ENCODE peak calls at places on chromosome 14, in eight cellular contexts. Q, S, L, U, P, V, R and I are unnamed samples.

GRCh38 chr14:105067140-105067968 is 2.1 kb upstream of the GPR132 start:
- DNase-seq in Q (peak), S (peak), L (no peak), U (no peak), P (peak), V (no peak), R (peak), I (no peak)

GRCh38 chr14:26863736-26864135 is 265.9 kb upstream of the NOVA1 start:
- DNase-seq in Q (no peak), S (no peak), L (no peak), U (no peak), P (no peak), V (no peak), R (no peak), I (no peak)

GRCh38 chr14:30940886-30941285 is 66.5 kb downstream of the COCH start:
- DNase-seq in Q (no peak), S (no peak), L (no peak), U (no peak), P (no peak), V (no peak), R (no peak), I (no peak)

GRCh38 chr14:72169521-72169920 is 237.3 kb downstream of the RGS6 start:
- DNase-seq in Q (no peak), S (no peak), L (no peak), U (no peak), P (peak), V (no peak), R (no peak), I (no peak)

GRCh38 chr14:66468778-66469367 is 17.3 kb upstream of the CCDC196 start:
- DNase-seq in Q (no peak), S (no peak), L (no peak), U (no peak), P (no peak), V (no peak), R (no peak), I (no peak)

GRCh38 chr14:92573761-92574498 is 60.3 kb downstream of the RIN3 start:
- DNase-seq in Q (no peak), S (no peak), L (no peak), U (no peak), P (peak), V (no peak), R (no peak), I (no peak)

GRCh38 chr14:68774771-68775613 is 17.9 kb downstream of the ZFP36L1 start:
- DNase-seq in Q (no peak), S (no peak), L (no peak), U (no peak), P (no peak), V (peak), R (no peak), I (no peak)

GRCh38 chr14:32129124-32129523 is 52.0 kb downstream of the ARHGAP5 start:
- DNase-seq in Q (no peak), S (no peak), L (no peak), U (no peak), P (no peak), V (no peak), R (no peak), I (no peak)

GRCh38 chr14:99879401-99880295 is 86.4 kb downstream of the EML1 start:
- DNase-seq in Q (no peak), S (no peak), L (no peak), U (no peak), P (no peak), V (peak), R (no peak), I (no peak)

GRCh38 chr14:34997762-34998161 is 15.0 kb downstream of the SRP54 start:
- DNase-seq in Q (no peak), S (no peak), L (no peak), U (no peak), P (no peak), V (no peak), R (no peak), I (no peak)

GRCh38 chr14:34604990-34605389 is 25.0 kb downstream of the SNX6 start:
- DNase-seq in Q (no peak), S (no peak), L (no peak), U (no peak), P (no peak), V (no peak), R (no peak), I (no peak)

GRCh38 chr14:51479584-51480305 is 172.0 kb upstream of the FRMD6 start:
- DNase-seq in Q (no peak), S (no peak), L (no peak), U (no peak), P (no peak), V (peak), R (no peak), I (no peak)